ENCODE peak calls at places on chromosome 6, in six cellular contexts. H, B, E, Z, T and G are unnamed samples.
A peak's percentile ranks its signal among the peaks of the same experiment; 100 is the strongest.

GRCh38 chr6:157788180-157788579 is 34.9 kb upstream of the SNX9 start:
- DNase-seq in H (no peak), B (no peak), E (no peak), Z (no peak), T (no peak), G (no peak)

GRCh38 chr6:14396826-14397517 is 279.4 kb downstream of the CD83 start:
- DNase-seq in H (no peak), B (peak; percentile 52), E (peak; percentile 26), Z (no peak), T (peak; percentile 77), G (peak; percentile 86)

GRCh38 chr6:41426888-41427641 is 91.7 kb downstream of the NCR2 start:
- DNase-seq in H (no peak), B (no peak), E (no peak), Z (no peak), T (peak; percentile 38), G (no peak)

GRCh38 chr6:24990227-24990843 is 54.6 kb upstream of the RIPOR2 start:
- DNase-seq in H (no peak), B (peak; percentile 79), E (peak; percentile 82), Z (peak; percentile 18), T (no peak), G (peak; percentile 86)

GRCh38 chr6:166313255-166314070 is 5.3 kb upstream of the PRR18 start:
- DNase-seq in H (peak; percentile 67), B (peak; percentile 52), E (peak; percentile 35), Z (no peak), T (peak; percentile 80), G (peak; percentile 45)

GRCh38 chr6:15239606-15240364 is 6.1 kb upstream of the JARID2 start:
- DNase-seq in H (no peak), B (peak; percentile 40), E (no peak), Z (no peak), T (no peak), G (no peak)

GRCh38 chr6:156269751-156270369 is 507.3 kb upstream of the ARID1B start:
- DNase-seq in H (no peak), B (no peak), E (no peak), Z (no peak), T (no peak), G (no peak)

GRCh38 chr6:28922841-28923317 is 906 bp downstream of the TRIM27 start:
- DNase-seq in H (peak; percentile 74), B (peak; percentile 39), E (peak; percentile 47), Z (no peak), T (peak; percentile 59), G (peak; percentile 31)

GRCh38 chr6:33088258-33088930 is 12.6 kb downstream of the HLA-DPB1 start:
- DNase-seq in H (no peak), B (peak; percentile 62), E (peak; percentile 1), Z (no peak), T (no peak), G (no peak)

GRCh38 chr6:38775870-38776269 is 60.8 kb downstream of the DNAH8 start:
- DNase-seq in H (no peak), B (peak; percentile 31), E (no peak), Z (no peak), T (no peak), G (peak; percentile 22)

GRCh38 chr6:159151266-159151855 is 17.8 kb upstream of the FNDC1 start:
- DNase-seq in H (peak; percentile 69), B (peak; percentile 66), E (peak; percentile 39), Z (peak; percentile 28), T (peak; percentile 50), G (peak; percentile 58)

GRCh38 chr6:70411948-70412796 is 1.1 kb upstream of the FAM135A start:
- DNase-seq in H (no peak), B (no peak), E (no peak), Z (no peak), T (no peak), G (no peak)

GRCh38 chr6:168232046-168232445 is 87.5 kb downstream of the DACT2 start:
- DNase-seq in H (no peak), B (no peak), E (no peak), Z (no peak), T (no peak), G (no peak)

GRCh38 chr6:106069478-106069877 is 16.7 kb upstream of the PRDM1 start:
- DNase-seq in H (no peak), B (peak; percentile 40), E (peak; percentile 89), Z (peak; percentile 26), T (no peak), G (peak; percentile 92)

GRCh38 chr6:63598001-63598250 is 25.6 kb downstream of the LOC128125822 start:
- DNase-seq in H (no peak), B (no peak), E (no peak), Z (no peak), T (no peak), G (no peak)

GRCh38 chr6:94446120-94446519 is 1026.8 kb upstream of the EPHA7 start:
- DNase-seq in H (no peak), B (no peak), E (no peak), Z (no peak), T (no peak), G (no peak)

GRCh38 chr6:85470023-85470410 is 20.1 kb downstream of the NT5E start:
- DNase-seq in H (no peak), B (no peak), E (peak; percentile 61), Z (no peak), T (no peak), G (no peak)

GRCh38 chr6:193773-194310 is 98.4 kb upstream of the DUSP22 start:
- DNase-seq in H (peak; percentile 72), B (no peak), E (no peak), Z (no peak), T (no peak), G (no peak)

GRCh38 chr6:32529697-32530429 is at the start of gene HLA-DRB5:
- DNase-seq in H (peak; percentile 59), B (no peak), E (no peak), Z (no peak), T (no peak), G (no peak)

GRCh38 chr6:159104931-159105330 is 60.1 kb upstream of the TAGAP start:
- DNase-seq in H (peak; percentile 95), B (no peak), E (no peak), Z (no peak), T (no peak), G (no peak)

GRCh38 chr6:112149719-112150263 is 62.4 kb downstream of the FAM229B start:
- DNase-seq in H (no peak), B (no peak), E (peak; percentile 43), Z (no peak), T (no peak), G (peak; percentile 83)

GRCh38 chr6:84554069-84554468 is 210.3 kb downstream of the TBX18 start:
- DNase-seq in H (no peak), B (no peak), E (peak; percentile 8), Z (no peak), T (no peak), G (peak; percentile 8)

GRCh38 chr6:169167581-169168301 is 85.9 kb downstream of the THBS2 start:
- DNase-seq in H (no peak), B (no peak), E (peak; percentile 100), Z (no peak), T (no peak), G (peak; percentile 99)

GRCh38 chr6:33860706-33861474 is 57.1 kb upstream of the MLN start:
- DNase-seq in H (peak; percentile 29), B (peak; percentile 9), E (no peak), Z (no peak), T (no peak), G (peak; percentile 24)

GRCh38 chr6:7324520-7324919 is 11.5 kb upstream of the SSR1 start:
- DNase-seq in H (no peak), B (no peak), E (no peak), Z (no peak), T (no peak), G (no peak)

GRCh38 chr6:143598466-143599080 is 79.2 kb upstream of the PHACTR2 start:
- DNase-seq in H (no peak), B (no peak), E (no peak), Z (no peak), T (no peak), G (no peak)

GRCh38 chr6:52312461-52312860 is 27.9 kb upstream of the MCM3 start:
- DNase-seq in H (no peak), B (no peak), E (no peak), Z (no peak), T (no peak), G (no peak)

GRCh38 chr6:52317841-52318581 is 33.5 kb upstream of the MCM3 start:
- DNase-seq in H (no peak), B (no peak), E (peak; percentile 52), Z (no peak), T (no peak), G (peak; percentile 61)
- H3K4me2 ChIP-seq in H (peak overlapping the region; percentile 22), B (no peak overlapping the region), E (no peak overlapping the region), Z (no peak overlapping the region), T (no peak overlapping the region), G (no peak overlapping the region)

GRCh38 chr6:151139524-151139923 is 100.2 kb upstream of the AKAP12 start:
- DNase-seq in H (no peak), B (no peak), E (no peak), Z (no peak), T (no peak), G (no peak)

GRCh38 chr6:151137441-151137984 is 102.3 kb upstream of the AKAP12 start:
- DNase-seq in H (no peak), B (peak; percentile 53), E (peak; percentile 38), Z (no peak), T (no peak), G (no peak)

GRCh38 chr6:151131346-151131745 is 108.4 kb upstream of the AKAP12 start:
- DNase-seq in H (no peak), B (no peak), E (no peak), Z (no peak), T (no peak), G (no peak)

GRCh38 chr6:151140767-151141166 is 99.0 kb upstream of the AKAP12 start:
- DNase-seq in H (no peak), B (no peak), E (no peak), Z (no peak), T (no peak), G (no peak)

GRCh38 chr6:151136141-151136755 is 103.5 kb upstream of the AKAP12 start:
- DNase-seq in H (no peak), B (no peak), E (peak; percentile 46), Z (no peak), T (peak; percentile 69), G (no peak)
- H3K4me2 ChIP-seq in H (no peak overlapping the region), B (no peak overlapping the region), E (peak overlapping the region; percentile 5), Z (no peak overlapping the region), T (peak overlapping the region; percentile 68), G (no peak overlapping the region)

GRCh38 chr6:109263873-109264700 is 118.2 kb downstream of the CD164 start:
- DNase-seq in H (no peak), B (no peak), E (no peak), Z (no peak), T (no peak), G (no peak)
- H3K4me2 ChIP-seq in H (no peak overlapping the region), B (no peak overlapping the region), E (no peak overlapping the region), Z (no peak overlapping the region), T (no peak overlapping the region), G (no peak overlapping the region)

GRCh38 chr6:30154709-30155521 is 6.1 kb downstream of the TRIM10 start:
- DNase-seq in H (no peak), B (peak; percentile 93), E (peak; percentile 77), Z (peak; percentile 20), T (no peak), G (peak; percentile 50)

GRCh38 chr6:30155522-30156261 is 5.3 kb downstream of the TRIM10 start:
- DNase-seq in H (no peak), B (peak; percentile 58), E (no peak), Z (no peak), T (no peak), G (no peak)

GRCh38 chr6:30154061-30154460 is 7.0 kb downstream of the TRIM10 start:
- DNase-seq in H (no peak), B (no peak), E (no peak), Z (no peak), T (no peak), G (no peak)

GRCh38 chr6:30158475-30159025 is 2.5 kb downstream of the TRIM10 start:
- DNase-seq in H (no peak), B (no peak), E (no peak), Z (no peak), T (no peak), G (no peak)

GRCh38 chr6:30156262-30156599 is 4.8 kb downstream of the TRIM10 start:
- DNase-seq in H (no peak), B (peak; percentile 89), E (peak; percentile 53), Z (peak; percentile 5), T (no peak), G (no peak)
- H3K4me2 ChIP-seq in H (no peak overlapping the region), B (peak overlapping the region; percentile 62), E (no peak overlapping the region), Z (no peak overlapping the region), T (no peak overlapping the region), G (no peak overlapping the region)